ENCODE peak calls at places on chromosomes 6 and 20, in four cellular contexts. S, M, R and V are unnamed samples.

GRCh38 chr20:36932476-36933426 is 18.8 kb downstream of the SAMHD1 start:
- DNase-seq in S (no peak), M (no peak), R (peak), V (no peak)

GRCh38 chr20:4014031-4014474 is 1.3 kb downstream of the RNF24 start:
- DNase-seq in S (peak), M (peak), R (peak), V (no peak)

GRCh38 chr20:33474963-33475362 is 14.9 kb upstream of the CBFA2T2 start:
- DNase-seq in S (no peak), M (no peak), R (no peak), V (no peak)

GRCh38 chr6:164870175-164870574 is 439.2 kb downstream of the C6orf118 start:
- DNase-seq in S (no peak), M (no peak), R (no peak), V (no peak)

GRCh38 chr6:169800668-169801395 is 49.4 kb downstream of the ERMARD start:
- DNase-seq in S (peak), M (no peak), R (peak), V (no peak)

GRCh38 chr6:72619883-72620696 is 1.8 kb upstream of the KCNQ5 start:
- DNase-seq in S (no peak), M (peak), R (no peak), V (peak)

GRCh38 chr6:35713006-35713405 is 23.8 kb upstream of the ARMC12 start:
- DNase-seq in S (no peak), M (no peak), R (no peak), V (no peak)

GRCh38 chr6:149895702-149896310 is 2.1 kb downstream of the RAET1E start:
- DNase-seq in S (peak), M (no peak), R (no peak), V (no peak)

GRCh38 chr6:167730441-167730840 is 96.3 kb upstream of the AFDN start:
- DNase-seq in S (no peak), M (no peak), R (no peak), V (no peak)

GRCh38 chr20:7207186-7207585 is 439.7 kb downstream of the BMP2 start:
- DNase-seq in S (no peak), M (no peak), R (no peak), V (no peak)

GRCh38 chr6:259901-260508 is 32.3 kb upstream of the DUSP22 start:
- DNase-seq in S (no peak), M (no peak), R (no peak), V (peak)

GRCh38 chr20:40763646-40764295 is 74.7 kb upstream of the MAFB start:
- DNase-seq in S (no peak), M (no peak), R (no peak), V (no peak)

GRCh38 chr6:151288711-151289398 is 49.1 kb downstream of the AKAP12 start:
- DNase-seq in S (no peak), M (no peak), R (no peak), V (no peak)

GRCh38 chr6:12363651-12364381 is 73.7 kb downstream of the EDN1 start:
- DNase-seq in S (peak), M (no peak), R (peak), V (peak)

GRCh38 chr6:140018588-140018987 is 644.1 kb upstream of the CITED2 start:
- DNase-seq in S (no peak), M (peak), R (no peak), V (no peak)

GRCh38 chr20:833121-833449 is 430 bp upstream of the FAM110A start:
- DNase-seq in S (no peak), M (no peak), R (no peak), V (no peak)

GRCh38 chr6:31769684-31770371 is 7.3 kb downstream of the VWA7 start:
- DNase-seq in S (peak), M (peak), R (peak), V (peak)

GRCh38 chr20:24804481-24805206 is 144.4 kb upstream of the CST7 start:
- DNase-seq in S (no peak), M (no peak), R (no peak), V (no peak)

GRCh38 chr6:167733740-167734661 is 92.7 kb upstream of the AFDN start:
- DNase-seq in S (no peak), M (no peak), R (peak), V (no peak)

GRCh38 chr6:41273699-41274098 is 12.8 kb downstream of the TREM1 start:
- DNase-seq in S (no peak), M (no peak), R (no peak), V (no peak)

GRCh38 chr6:169189686-169190085 is 64.0 kb downstream of the THBS2 start:
- DNase-seq in S (no peak), M (no peak), R (no peak), V (no peak)

GRCh38 chr6:95230071-95230740 is 347.1 kb upstream of the MANEA start:
- DNase-seq in S (no peak), M (no peak), R (no peak), V (no peak)

GRCh38 chr6:108781419-108782110 is 66.7 kb upstream of the ARMC2 start:
- DNase-seq in S (no peak), M (no peak), R (no peak), V (no peak)

GRCh38 chr20:61874421-61875068 is 191.1 kb downstream of the TAF4 start:
- DNase-seq in S (peak), M (peak), R (peak), V (no peak)

GRCh38 chr6:166989427-166990034 is 9.7 kb upstream of the CEP43 start:
- DNase-seq in S (peak), M (peak), R (peak), V (no peak)

GRCh38 chr20:44532248-44532980 is 10.5 kb upstream of the SERINC3 start:
- DNase-seq in S (no peak), M (no peak), R (no peak), V (no peak)

GRCh38 chr6:11296449-11297375 is 64.2 kb upstream of the NEDD9 start:
- DNase-seq in S (no peak), M (no peak), R (peak), V (no peak)

GRCh38 chr20:32970973-32971300 is 33.3 kb downstream of the SUN5 start:
- DNase-seq in S (no peak), M (no peak), R (no peak), V (no peak)

GRCh38 chr6:45420909-45421699 is 43.4 kb upstream of the SUPT3H start:
- DNase-seq in S (no peak), M (no peak), R (no peak), V (no peak)

GRCh38 chr20:884983-885952 is 30.9 kb downstream of the ANGPT4 start:
- DNase-seq in S (no peak), M (peak), R (no peak), V (no peak)

GRCh38 chr6:7728855-7729590 is 3.1 kb downstream of the BMP6 start:
- DNase-seq in S (no peak), M (no peak), R (no peak), V (no peak)

GRCh38 chr6:13446371-13446770 is 41.0 kb downstream of the GFOD1 start:
- DNase-seq in S (no peak), M (no peak), R (no peak), V (no peak)

GRCh38 chr6:168578036-168578435 is 137.1 kb downstream of the SMOC2 start:
- DNase-seq in S (no peak), M (no peak), R (no peak), V (no peak)

GRCh38 chr20:8589956-8590355 is 457.9 kb downstream of the PLCB1 start:
- DNase-seq in S (no peak), M (no peak), R (no peak), V (no peak)

DNA sequence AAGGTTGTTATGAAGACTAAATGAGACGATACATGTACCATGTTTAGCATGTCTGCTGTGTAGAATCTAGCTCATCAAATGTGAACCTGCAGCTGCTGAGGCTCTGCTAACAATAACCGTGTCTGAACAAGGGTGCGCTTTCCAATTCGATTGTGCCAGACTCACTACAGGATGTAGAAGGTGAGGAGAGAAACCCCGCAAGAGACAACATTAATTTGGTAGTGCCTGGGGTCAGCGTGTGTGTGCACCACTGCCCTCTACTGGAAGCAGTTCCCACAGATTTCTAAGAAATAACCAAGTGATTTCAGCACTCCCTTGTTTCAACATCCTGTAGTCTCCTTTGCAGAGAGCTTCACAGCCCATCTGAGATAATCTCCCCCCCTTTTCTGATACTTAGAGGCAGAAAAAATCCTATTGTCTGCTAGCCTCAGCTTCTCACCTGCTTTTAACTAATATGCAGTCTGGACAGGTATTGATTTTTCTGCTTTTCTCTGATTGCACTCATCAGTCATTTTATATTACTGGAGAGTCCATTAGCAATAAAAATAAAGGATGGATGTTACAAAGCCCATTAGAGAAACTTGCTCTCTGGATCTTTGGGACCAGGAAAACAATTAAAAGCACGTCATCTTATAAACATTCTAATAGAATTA is 96.7 kb upstream of the BACH2 start:
- DNase-seq in S (peak), M (peak), R (peak), V (no peak)
- TF ChIP-seq POLR2AphosphoS2 in S (no peak), M (no peak), R (no peak), V (no peak)

GRCh38 chr20:47809561-47809960 is 24.3 kb upstream of the SULF2 start:
- DNase-seq in S (peak), M (no peak), R (no peak), V (no peak)
- TF ChIP-seq POLR2AphosphoS2 in S (no peak), M (no peak), R (no peak), V (no peak)

GRCh38 chr20:15604406-15604805 is 968.8 kb downstream of the KIF16B start:
- DNase-seq in S (no peak), M (no peak), R (no peak), V (peak)
- TF ChIP-seq POLR2AphosphoS2 in S (no peak), M (no peak), R (no peak), V (no peak)

DNA sequence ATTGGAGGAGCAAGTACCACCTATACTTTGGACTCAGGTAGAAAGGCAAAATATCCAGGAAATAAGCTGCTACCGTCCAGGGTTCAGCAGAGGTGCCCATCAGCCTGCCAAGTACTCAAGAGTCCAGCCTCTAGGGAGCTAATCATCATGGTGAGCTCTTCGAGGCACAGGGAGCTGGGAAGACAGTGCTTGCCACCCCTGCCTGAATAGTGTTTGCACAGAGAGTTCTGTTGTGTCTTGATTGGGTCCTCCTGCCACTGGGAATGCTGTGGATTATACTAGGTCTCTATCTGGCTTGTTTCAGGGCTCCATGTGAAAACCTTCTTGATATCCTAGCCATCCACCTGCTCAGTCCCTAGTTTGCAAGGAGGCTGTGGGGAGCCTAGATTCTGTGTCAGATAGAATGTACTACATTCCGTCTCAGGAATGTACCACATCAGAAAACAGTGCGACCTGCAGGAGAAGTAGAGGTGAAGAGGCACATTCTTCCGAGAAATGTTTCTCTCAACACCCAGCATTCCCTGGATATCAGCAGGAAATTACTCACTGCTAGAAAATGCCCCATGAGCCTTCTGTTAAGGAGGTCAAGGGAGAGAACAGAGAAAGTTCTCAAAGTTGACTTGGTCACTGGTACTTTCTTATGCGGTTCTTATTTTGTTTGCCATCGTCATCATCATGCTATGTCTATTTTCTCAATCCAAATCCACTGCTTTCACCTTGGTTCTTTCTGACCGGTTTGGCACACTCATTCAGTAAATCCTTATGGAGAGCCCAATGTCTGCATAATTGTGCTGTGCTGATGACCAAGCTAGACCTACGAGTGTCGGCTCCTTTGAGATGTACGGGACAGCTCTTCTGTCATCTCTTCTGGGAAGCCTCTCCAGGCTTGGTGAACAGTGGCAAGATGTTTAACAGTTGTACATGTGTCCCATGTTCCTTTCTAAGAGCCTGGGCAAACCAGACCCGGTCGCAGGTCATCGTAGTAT is 30.7 kb downstream of the PTPN1 start:
- DNase-seq in S (peak), M (no peak), R (peak), V (no peak)
- TF ChIP-seq POLR2AphosphoS2 in S (no peak), M (no peak), R (no peak), V (no peak)